ENCODE peak calls at places on chromosomes 1 and 21, in four cellular contexts. One of them, this sample, is unnamed.
A peak's percentile ranks its signal among the peaks of the same experiment; 100 is the strongest.

GRCh38 chr1:218259800-218260199 is 25.3 kb upstream of the RRP15 start:
- DNase-seq in T-helper 2 cell: no peak
- DNase-seq in NCI-H774: no peak
- DNase-seq in tibial artery: no peak
- DNase-seq in this sample: no peak

GRCh38 chr1:115764541-115764940 is 4.0 kb downstream of the CASQ2 start:
- DNase-seq in T-helper 2 cell: no peak
- DNase-seq in NCI-H774: peak; percentile 26
- DNase-seq in tibial artery: no peak
- DNase-seq in this sample: no peak

GRCh38 chr1:102045752-102046151 is 49.0 kb upstream of the OLFM3 start:
- DNase-seq in T-helper 2 cell: no peak
- DNase-seq in NCI-H774: no peak
- DNase-seq in tibial artery: no peak
- DNase-seq in this sample: no peak

GRCh38 chr21:26964379-26964778 is 2.5 kb downstream of the ADAMTS5 start:
- DNase-seq in T-helper 2 cell: no peak
- DNase-seq in NCI-H774: no peak
- DNase-seq in tibial artery: peak; percentile 69
- DNase-seq in this sample: no peak

GRCh38 chr1:107344268-107344667 is 203.4 kb downstream of the NTNG1 start:
- DNase-seq in T-helper 2 cell: no peak
- DNase-seq in NCI-H774: no peak
- DNase-seq in tibial artery: no peak
- DNase-seq in this sample: no peak

GRCh38 chr1:175793617-175794016 is 50.2 kb upstream of the TNR start:
- DNase-seq in T-helper 2 cell: no peak
- DNase-seq in NCI-H774: no peak
- DNase-seq in tibial artery: no peak
- DNase-seq in this sample: no peak

GRCh38 chr1:200894712-200895447 is at the start of gene INAVA:
- DNase-seq in T-helper 2 cell: no peak
- DNase-seq in NCI-H774: no peak
- DNase-seq in tibial artery: no peak
- DNase-seq in this sample: no peak

GRCh38 chr1:234771642-234772344 is 161.8 kb upstream of the IRF2BP2 start:
- DNase-seq in T-helper 2 cell: no peak
- DNase-seq in NCI-H774: no peak
- DNase-seq in tibial artery: no peak
- DNase-seq in this sample: no peak

GRCh38 chr1:36156329-36157114 is 562 bp downstream of the MAP7D1 start:
- DNase-seq in T-helper 2 cell: no peak
- DNase-seq in NCI-H774: peak; percentile 61
- DNase-seq in tibial artery: peak; percentile 68
- DNase-seq in this sample: no peak

GRCh38 chr21:34528131-34528561 is 16.1 kb upstream of the KCNE1 start:
- DNase-seq in T-helper 2 cell: no peak
- DNase-seq in NCI-H774: no peak
- DNase-seq in tibial artery: no peak
- DNase-seq in this sample: no peak

GRCh38 chr1:45679123-45679522 is 7.2 kb downstream of the GPBP1L1 start:
- DNase-seq in T-helper 2 cell: no peak
- DNase-seq in NCI-H774: no peak
- DNase-seq in tibial artery: no peak
- DNase-seq in this sample: no peak

GRCh38 chr1:224929335-224930237 is at the start of gene DNAH14:
- DNase-seq in T-helper 2 cell: no peak
- DNase-seq in NCI-H774: peak; percentile 88
- DNase-seq in tibial artery: peak; percentile 31
- DNase-seq in this sample: peak; percentile 29

GRCh38 chr1:58152709-58153108 is 393.8 kb downstream of the OMA1 start:
- DNase-seq in T-helper 2 cell: no peak
- DNase-seq in NCI-H774: no peak
- DNase-seq in tibial artery: no peak
- DNase-seq in this sample: no peak

GRCh38 chr1:206691604-206692003 is 6.9 kb downstream of the MAPKAPK2 start:
- DNase-seq in T-helper 2 cell: no peak
- DNase-seq in NCI-H774: no peak
- DNase-seq in tibial artery: no peak
- DNase-seq in this sample: no peak

GRCh38 chr1:61638296-61638695 is 86.6 kb downstream of the TM2D1 start:
- DNase-seq in T-helper 2 cell: no peak
- DNase-seq in NCI-H774: no peak
- DNase-seq in tibial artery: peak; percentile 31
- DNase-seq in this sample: no peak

GRCh38 chr1:200282497-200283122 is 127.2 kb downstream of the ZNF281 start:
- DNase-seq in T-helper 2 cell: no peak
- DNase-seq in NCI-H774: no peak
- DNase-seq in tibial artery: no peak
- DNase-seq in this sample: no peak

GRCh38 chr1:47906009-47906432 is 91.2 kb downstream of the TRABD2B start:
- DNase-seq in T-helper 2 cell: no peak
- DNase-seq in NCI-H774: peak; percentile 51
- DNase-seq in tibial artery: peak; percentile 33
- DNase-seq in this sample: no peak